ENCODE peak calls at places on chromosomes 16 and 17, in seven cellular contexts. C, H, U, I, R, B and M are unnamed samples.

GRCh38 chr16:75252049-75252864 is 833 bp upstream of the BCAR1 start:
- DNase-seq in C (peak), H (no peak), U (no peak), I (no peak), R (no peak), B (no peak), M (no peak)

GRCh38 chr16:81745704-81746558 is 33.2 kb upstream of the PLCG2 start:
- DNase-seq in C (peak), H (peak), U (peak), I (peak), R (peak), B (peak), M (peak)

GRCh38 chr17:17877548-17878358 is 41.0 kb upstream of the SREBF1 start:
- DNase-seq in C (peak), H (no peak), U (peak), I (no peak), R (peak), B (no peak), M (peak)

GRCh38 chr17:64028874-64029464 is 8.5 kb upstream of the ICAM2 start:
- DNase-seq in C (no peak), H (peak), U (peak), I (peak), R (peak), B (peak), M (no peak)

GRCh38 chr17:74730491-74731346 is 6.3 kb upstream of the RAB37 start:
- DNase-seq in C (no peak), H (no peak), U (peak), I (peak), R (no peak), B (peak), M (no peak)

GRCh38 chr16:56477096-56477878 is 25.9 kb downstream of the OGFOD1 start:
- DNase-seq in C (no peak), H (no peak), U (no peak), I (no peak), R (peak), B (no peak), M (no peak)

GRCh38 chr16:86198201-86199118 is 299.5 kb downstream of the IRF8 start:
- DNase-seq in C (no peak), H (no peak), U (no peak), I (no peak), R (no peak), B (no peak), M (no peak)

GRCh38 chr17:67027031-67027628 is 17.2 kb upstream of the CACNG1 start:
- DNase-seq in C (no peak), H (no peak), U (no peak), I (no peak), R (no peak), B (no peak), M (no peak)

GRCh38 chr17:55898195-55898594 is 147.3 kb downstream of the PCTP start:
- DNase-seq in C (no peak), H (no peak), U (no peak), I (no peak), R (no peak), B (no peak), M (no peak)

GRCh38 chr16:20868890-20869289 is 31.3 kb downstream of the DCUN1D3 start:
- DNase-seq in C (peak), H (no peak), U (peak), I (no peak), R (peak), B (no peak), M (peak)

GRCh38 chr17:19337712-19338023 is 24.9 kb downstream of the B9D1 start:
- DNase-seq in C (no peak), H (no peak), U (no peak), I (no peak), R (no peak), B (no peak), M (no peak)

GRCh38 chr16:10741844-10742243 is 1.8 kb upstream of the NUBP1 start:
- DNase-seq in C (no peak), H (no peak), U (no peak), I (no peak), R (no peak), B (no peak), M (peak)

GRCh38 chr16:75288596-75289120 is 37.2 kb upstream of the BCAR1 start:
- DNase-seq in C (no peak), H (no peak), U (peak), I (peak), R (no peak), B (peak), M (no peak)

GRCh38 chr16:12544477-12545291 is 259.0 kb downstream of the CPPED1 start:
- DNase-seq in C (no peak), H (no peak), U (no peak), I (no peak), R (no peak), B (no peak), M (no peak)

GRCh38 chr16:1929105-1929504 is 10.9 kb upstream of the HS3ST6 start:
- DNase-seq in C (no peak), H (no peak), U (no peak), I (no peak), R (peak), B (no peak), M (no peak)

GRCh38 chr17:80237386-80237785 is 17.2 kb downstream of the SLC26A11 start:
- DNase-seq in C (no peak), H (no peak), U (no peak), I (no peak), R (no peak), B (no peak), M (no peak)

GRCh38 chr17:1083451-1084187 is 86.7 kb downstream of the TIMM22 start:
- DNase-seq in C (no peak), H (peak), U (no peak), I (no peak), R (no peak), B (no peak), M (no peak)

GRCh38 chr16:87384162-87384999 is 805 bp upstream of the FBXO31 start:
- DNase-seq in C (peak), H (no peak), U (no peak), I (no peak), R (no peak), B (no peak), M (peak)

GRCh38 chr17:82330322-82331239 is 3.0 kb downstream of the SECTM1 start:
- DNase-seq in C (no peak), H (no peak), U (no peak), I (no peak), R (peak), B (peak), M (no peak)

GRCh38 chr16:88772871-88773811 is 11.9 kb downstream of the PIEZO1 start:
- DNase-seq in C (peak), H (no peak), U (no peak), I (no peak), R (peak), B (no peak), M (no peak)

GRCh38 chr16:57846078-57846697 is 43.9 kb upstream of the KIFC3 start:
- DNase-seq in C (no peak), H (no peak), U (no peak), I (no peak), R (no peak), B (no peak), M (no peak)

GRCh38 chr17:43880420-43880991 is 26.8 kb downstream of the MPP2 start:
- DNase-seq in C (no peak), H (peak), U (peak), I (peak), R (peak), B (peak), M (no peak)

GRCh38 chr17:17739388-17740066 is 58.3 kb downstream of the RAI1 start:
- DNase-seq in C (no peak), H (no peak), U (no peak), I (no peak), R (no peak), B (no peak), M (no peak)

GRCh38 chr17:77613627-77614026 is 344.9 kb upstream of the TNRC6C start:
- DNase-seq in C (no peak), H (no peak), U (no peak), I (no peak), R (no peak), B (no peak), M (no peak)

GRCh38 chr17:80930335-80931040 is 61.2 kb upstream of the CHMP6 start:
- DNase-seq in C (peak), H (no peak), U (no peak), I (no peak), R (no peak), B (no peak), M (no peak)

GRCh38 chr16:24540575-24541240 is 1.3 kb downstream of the RBBP6 start:
- DNase-seq in C (no peak), H (no peak), U (no peak), I (peak), R (peak), B (no peak), M (no peak)

GRCh38 chr16:72894291-72895151 is 153.4 kb downstream of the ZFHX3 start:
- DNase-seq in C (peak), H (no peak), U (no peak), I (no peak), R (no peak), B (no peak), M (no peak)

GRCh38 chr16:85878407-85878806 is 20.6 kb upstream of the IRF8 start:
- DNase-seq in C (no peak), H (no peak), U (no peak), I (no peak), R (no peak), B (no peak), M (no peak)

GRCh38 chr16:85610446-85611204 is 2.5 kb upstream of the GSE1 start:
- DNase-seq in C (peak), H (peak), U (peak), I (peak), R (peak), B (peak), M (peak)

GRCh38 chr16:1206786-1207185 is 18.3 kb downstream of the TPSG1 start:
- DNase-seq in C (no peak), H (no peak), U (no peak), I (no peak), R (no peak), B (no peak), M (no peak)

GRCh38 chr17:4594406-4595349 is 10.3 kb downstream of the SMTNL2 start:
- DNase-seq in C (peak), H (peak), U (peak), I (peak), R (no peak), B (peak), M (no peak)

GRCh38 chr16:11437069-11437468 is 91.8 kb downstream of the RMI2 start:
- DNase-seq in C (no peak), H (no peak), U (no peak), I (no peak), R (no peak), B (no peak), M (no peak)

GRCh38 chr17:80612997-80613731 is 68.5 kb downstream of the RPTOR start:
- DNase-seq in C (no peak), H (no peak), U (no peak), I (no peak), R (no peak), B (no peak), M (no peak)

GRCh38 chr16:84924339-84925091 is 86.8 kb downstream of the ZDHHC7 start:
- DNase-seq in C (no peak), H (no peak), U (no peak), I (no peak), R (no peak), B (no peak), M (no peak)

GRCh38 chr16:29834079-29834478 is 13.8 kb downstream of the MVP start:
- DNase-seq in C (no peak), H (no peak), U (no peak), I (no peak), R (no peak), B (no peak), M (no peak)

GRCh38 chr17:63116967-63117366 is 150.9 kb downstream of the TANC2 start:
- DNase-seq in C (no peak), H (no peak), U (no peak), I (no peak), R (no peak), B (no peak), M (no peak)